ENCODE peak calls at places on chromosomes 13 and 19, in six cellular contexts. One of them, this sample, is unnamed.

GRCh38 chr19:58350001-58350801 is 3.1 kb downstream of the A1BG start:
- DNase-seq in heart left ventricle: no peak
- DNase-seq in IMR-90: no peak
- DNase-seq in ovary: peak
- DNase-seq in ascending aorta: no peak
- DNase-seq in H9: no peak
- DNase-seq in this sample: no peak

GRCh38 chr19:28898279-28898678 is 314.7 kb downstream of the UQCRFS1 start:
- DNase-seq in ascending aorta: no peak
- DNase-seq in IMR-90: peak
- DNase-seq in heart left ventricle: no peak
- DNase-seq in H9: no peak
- DNase-seq in ovary: no peak
- DNase-seq in this sample: no peak

GRCh38 chr19:18765224-18765623 is 25.9 kb downstream of the COMP start:
- DNase-seq in H9: no peak
- DNase-seq in ovary: no peak
- DNase-seq in heart left ventricle: no peak
- DNase-seq in ascending aorta: no peak
- DNase-seq in IMR-90: no peak
- DNase-seq in this sample: no peak

GRCh38 chr13:65907656-65908441 is 1322.3 kb downstream of the PCDH9 start:
- DNase-seq in IMR-90: peak
- DNase-seq in ascending aorta: no peak
- DNase-seq in ovary: no peak
- DNase-seq in H9: no peak
- DNase-seq in heart left ventricle: no peak
- DNase-seq in this sample: peak

GRCh38 chr13:67228909-67229308 is 1.2 kb downstream of the PCDH9 start:
- DNase-seq in H9: no peak
- DNase-seq in ascending aorta: no peak
- DNase-seq in heart left ventricle: no peak
- DNase-seq in ovary: no peak
- DNase-seq in IMR-90: peak
- DNase-seq in this sample: no peak

GRCh38 chr13:90675129-90675528 is 672.4 kb upstream of the MIR17HG start:
- DNase-seq in heart left ventricle: no peak
- DNase-seq in IMR-90: no peak
- DNase-seq in H9: no peak
- DNase-seq in ascending aorta: no peak
- DNase-seq in ovary: no peak
- DNase-seq in this sample: no peak

GRCh38 chr13:90717451-90717936 is 630.0 kb upstream of the MIR17HG start:
- DNase-seq in heart left ventricle: no peak
- DNase-seq in ovary: no peak
- DNase-seq in ascending aorta: no peak
- DNase-seq in IMR-90: peak
- DNase-seq in H9: no peak
- DNase-seq in this sample: peak

GRCh38 chr13:42039946-42040729 is 8.3 kb upstream of the DGKH start:
- DNase-seq in ovary: peak
- DNase-seq in heart left ventricle: peak
- DNase-seq in IMR-90: peak
- DNase-seq in H9: peak
- DNase-seq in ascending aorta: peak
- DNase-seq in this sample: peak

GRCh38 chr13:105341256-105341655 is 1194.2 kb downstream of the EFNB2 start:
- DNase-seq in ovary: no peak
- DNase-seq in ascending aorta: no peak
- DNase-seq in H9: no peak
- DNase-seq in IMR-90: no peak
- DNase-seq in heart left ventricle: no peak
- DNase-seq in this sample: no peak

GRCh38 chr19:34241513-34242337 is 12.6 kb upstream of the GARRE1 start:
- DNase-seq in IMR-90: no peak
- DNase-seq in heart left ventricle: no peak
- DNase-seq in ovary: no peak
- DNase-seq in ascending aorta: no peak
- DNase-seq in H9: peak
- DNase-seq in this sample: peak

DNA sequence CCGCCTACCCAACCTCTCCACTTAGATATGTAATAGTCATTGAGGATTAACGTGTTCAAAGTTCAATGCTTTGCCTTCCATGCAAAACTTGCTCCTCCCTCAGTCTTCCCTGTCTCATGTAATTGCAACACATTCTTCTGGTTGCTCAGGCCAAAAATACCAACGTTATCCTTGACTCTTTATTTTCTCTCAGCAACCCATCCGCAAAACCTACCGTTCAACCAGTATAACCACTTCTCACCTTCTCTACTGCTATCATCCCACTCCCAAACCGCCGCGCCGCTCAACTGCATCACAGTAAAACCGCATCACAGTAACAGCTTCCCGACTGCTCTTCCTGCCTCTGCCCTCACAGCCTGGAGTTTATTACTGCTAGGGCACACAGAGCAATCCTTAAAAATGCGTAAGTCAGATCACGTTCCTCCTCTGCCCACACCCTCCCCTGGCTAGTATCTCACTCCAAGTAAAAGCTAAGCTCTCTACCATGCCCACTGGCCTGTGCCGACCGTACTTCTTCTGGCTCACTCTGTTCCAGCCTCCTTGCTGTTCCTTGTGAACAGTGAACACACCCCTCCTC is 8.2 kb downstream of the MTIF3 start:
- DNase-seq in ascending aorta: no peak
- DNase-seq in H9: no peak
- DNase-seq in IMR-90: no peak
- DNase-seq in ovary: no peak
- DNase-seq in heart left ventricle: no peak
- DNase-seq in this sample: no peak
- H3K27ac ChIP-seq in ascending aorta: no peak
- H3K27ac ChIP-seq in H9: no peak
- H3K27ac ChIP-seq in IMR-90: no peak
- H3K27ac ChIP-seq in ovary: no peak
- H3K27ac ChIP-seq in heart left ventricle: no peak
- H3K27ac ChIP-seq in this sample: no peak

DNA sequence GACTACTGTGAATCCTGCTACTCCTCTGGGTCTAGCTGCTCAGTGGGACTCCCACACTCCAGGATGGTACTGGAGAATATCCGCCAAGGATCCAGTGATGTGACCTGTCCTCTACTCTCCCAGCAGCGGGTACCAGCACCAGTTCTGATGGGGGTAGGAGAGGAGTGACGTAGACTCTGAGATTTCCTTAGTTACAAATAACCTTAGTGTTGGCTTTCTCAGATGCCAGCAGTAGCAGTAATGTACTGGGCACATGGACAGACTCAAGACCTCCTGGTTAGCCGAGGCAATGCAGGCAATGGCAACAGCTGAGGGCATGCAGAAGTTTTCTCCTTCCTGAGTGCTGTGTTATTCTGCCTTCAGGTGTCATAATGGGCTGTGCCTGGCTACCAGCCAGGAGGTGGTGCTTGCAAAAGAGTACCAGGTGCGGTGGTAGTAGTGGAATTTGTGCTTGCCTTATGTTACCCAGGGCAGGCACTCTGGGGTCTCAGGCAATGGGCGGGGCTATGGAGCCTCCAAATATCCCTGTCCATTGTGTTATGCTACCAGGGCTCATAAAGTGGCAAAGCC is 105.3 kb upstream of the KLF5 start:
- DNase-seq in ascending aorta: no peak
- DNase-seq in H9: no peak
- DNase-seq in ovary: no peak
- DNase-seq in IMR-90: no peak
- DNase-seq in heart left ventricle: no peak
- DNase-seq in this sample: no peak
- TF ChIP-seq CTCF in ascending aorta: no peak
- TF ChIP-seq CTCF in H9: no peak
- TF ChIP-seq CTCF in ovary: no peak
- TF ChIP-seq CTCF in IMR-90: no peak
- TF ChIP-seq CTCF in heart left ventricle: no peak
- TF ChIP-seq CTCF in this sample: no peak

GRCh38 chr13:30618938-30619289 is 1.2 kb downstream of the USPL1 start:
- DNase-seq in H9: no peak
- DNase-seq in IMR-90: no peak
- DNase-seq in heart left ventricle: no peak
- DNase-seq in ovary: no peak
- DNase-seq in ascending aorta: no peak
- DNase-seq in this sample: no peak
- H3K27ac ChIP-seq in H9: no peak
- H3K27ac ChIP-seq in IMR-90: no peak
- H3K27ac ChIP-seq in heart left ventricle: peak
- H3K27ac ChIP-seq in ovary: no peak
- H3K27ac ChIP-seq in ascending aorta: peak
- H3K27ac ChIP-seq in this sample: no peak

GRCh38 chr13:109227344-109227940 is 558.9 kb downstream of the IRS2 start:
- DNase-seq in H9: no peak
- DNase-seq in heart left ventricle: no peak
- DNase-seq in IMR-90: no peak
- DNase-seq in ascending aorta: no peak
- DNase-seq in ovary: no peak
- DNase-seq in this sample: no peak
- TF ChIP-seq CTCF in H9: no peak
- TF ChIP-seq CTCF in heart left ventricle: no peak
- TF ChIP-seq CTCF in IMR-90: no peak
- TF ChIP-seq CTCF in ascending aorta: no peak
- TF ChIP-seq CTCF in ovary: no peak
- TF ChIP-seq CTCF in this sample: no peak

DNA sequence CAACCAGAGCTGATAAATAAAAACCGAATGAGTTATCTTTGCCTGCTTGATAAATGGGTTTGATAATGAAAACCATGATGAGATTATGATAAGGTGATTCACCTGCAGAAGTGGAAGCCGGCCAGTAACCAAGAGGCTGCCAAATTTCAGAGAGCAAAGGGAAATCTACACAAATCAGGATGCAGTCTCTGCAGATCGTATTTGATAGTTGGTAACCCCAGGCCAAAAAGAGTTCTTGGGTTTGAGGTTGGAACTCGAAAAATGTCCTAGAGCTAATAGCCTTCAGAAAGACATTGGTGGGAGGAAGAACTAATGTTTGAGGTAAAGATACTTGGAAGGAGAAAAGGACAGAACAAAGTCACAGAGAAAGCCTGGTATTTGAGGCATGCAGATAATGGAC is 9.6 kb upstream of the LATS2 start:
- DNase-seq in ascending aorta: no peak
- DNase-seq in IMR-90: no peak
- DNase-seq in ovary: no peak
- DNase-seq in heart left ventricle: no peak
- DNase-seq in H9: no peak
- DNase-seq in this sample: peak
- H3K27ac ChIP-seq in ascending aorta: no peak
- H3K27ac ChIP-seq in IMR-90: peak
- H3K27ac ChIP-seq in ovary: no peak
- H3K27ac ChIP-seq in heart left ventricle: no peak
- H3K27ac ChIP-seq in H9: no peak
- H3K27ac ChIP-seq in this sample: no peak

This sample was measured in PC-3.